ENCODE peak calls at places on chromosomes 16 and 17, in four cellular contexts. U is tibial artery, W is Caco-2, Y is breast epithelium. Q is an unnamed sample.

GRCh38 chr17:81438024-81438664 is 42.9 kb downstream of the BAHCC1 start:
- DNase-seq in U (no peak), Y (no peak), W (no peak), Q (no peak)

GRCh38 chr17:42554250-42555121 is 1.8 kb downstream of the HSD17B1 start:
- DNase-seq in U (peak), W (peak), Y (peak), Q (peak)

GRCh38 chr17:15978606-15979005 is 20.9 kb downstream of the ZSWIM7 start:
- DNase-seq in Y (no peak), U (no peak), W (no peak), Q (no peak)

GRCh38 chr17:5272313-5272712 is 9.8 kb upstream of the RABEP1 start:
- DNase-seq in U (no peak), W (no peak), Y (no peak), Q (no peak)

GRCh38 chr17:75340636-75341035 is 51.4 kb upstream of the SLC25A19 start:
- DNase-seq in W (no peak), Y (no peak), U (no peak), Q (no peak)

GRCh38 chr16:31125844-31126243 is 8.4 kb downstream of the KAT8 start:
- DNase-seq in W (no peak), Y (no peak), U (no peak), Q (no peak)

GRCh38 chr17:8679136-8679535 is 48.6 kb upstream of the MYH10 start:
- DNase-seq in Y (no peak), U (no peak), W (no peak), Q (no peak)

GRCh38 chr17:78995022-78995760 is 14.4 kb downstream of the CANT1 start:
- DNase-seq in U (peak), W (no peak), Y (no peak), Q (no peak)

GRCh38 chr16:56708418-56708817 is 21.5 kb upstream of the NUP93 start:
- DNase-seq in W (no peak), U (no peak), Y (no peak), Q (no peak)

GRCh38 chr16:89473791-89474414 is 16.5 kb downstream of the ANKRD11 start:
- DNase-seq in U (no peak), W (no peak), Y (no peak), Q (no peak)

GRCh38 chr16:88449267-88449561 is 3.9 kb upstream of the ZFPM1 start:
- DNase-seq in Y (no peak), U (no peak), W (no peak), Q (no peak)

GRCh38 chr16:49055824-49056545 is 225.7 kb downstream of the CBLN1 start:
- DNase-seq in U (no peak), W (no peak), Y (no peak), Q (no peak)

GRCh38 chr17:2071421-2072281 is 16.7 kb downstream of the HIC1 start:
- DNase-seq in W (no peak), Y (no peak), U (no peak), Q (no peak)

GRCh38 chr16:69486272-69486671 is 61.9 kb downstream of the CYB5B start:
- DNase-seq in U (no peak), Y (no peak), W (no peak), Q (no peak)

GRCh38 chr17:82647593-82648164 is 565 bp downstream of the WDR45B start:
- DNase-seq in U (peak), Y (peak), W (no peak), Q (no peak)

GRCh38 chr16:56910654-56911539 is 21.0 kb upstream of the HERPUD1 start:
- DNase-seq in W (peak), U (peak), Y (no peak), Q (no peak)

GRCh38 chr17:38572665-38573365 is 32.9 kb downstream of the SRCIN1 start:
- DNase-seq in U (no peak), Y (no peak), W (peak), Q (no peak)

GRCh38 chr17:77728022-77728671 is 230.4 kb upstream of the TNRC6C start:
- DNase-seq in W (no peak), U (peak), Y (peak), Q (peak)

GRCh38 chr17:41486809-41487530 is 2.7 kb downstream of the KRT36 start:
- DNase-seq in W (no peak), Y (no peak), U (no peak), Q (no peak)

GRCh38 chr16:3793161-3793576 is 75.8 kb upstream of the TRAP1 start:
- DNase-seq in W (no peak), Y (no peak), U (peak), Q (peak)

GRCh38 chr17:72342061-72342460 is 221.2 kb downstream of the SOX9 start:
- DNase-seq in Y (no peak), W (no peak), U (no peak), Q (no peak)

GRCh38 chr17:78993241-78993956 is 13.7 kb upstream of the LGALS3BP start:
- DNase-seq in Y (no peak), W (peak), U (peak), Q (no peak)

GRCh38 chr17:64441772-64442549 is 7.0 kb upstream of the MILR1 start:
- DNase-seq in Y (no peak), W (no peak), U (peak), Q (no peak)

GRCh38 chr17:9350083-9350482 is 225.5 kb downstream of the STX8 start:
- DNase-seq in U (no peak), Y (no peak), W (no peak), Q (no peak)

GRCh38 chr17:53191878-53192277 is 630.8 kb upstream of the KIF2B start:
- DNase-seq in U (no peak), Y (no peak), W (no peak), Q (no peak)

GRCh38 chr17:36599546-36600250 is 1.7 kb upstream of the MRM1 start:
- DNase-seq in U (no peak), W (no peak), Y (no peak), Q (no peak)

GRCh38 chr16:88536510-88536909 is 33.7 kb upstream of the ZC3H18 start:
- DNase-seq in W (no peak), Y (no peak), U (no peak), Q (no peak)

GRCh38 chr16:1407749-1408148 is 6.8 kb downstream of the UNKL start:
- DNase-seq in W (no peak), U (no peak), Y (no peak), Q (no peak)

GRCh38 chr16:50889276-50889675 is 147.4 kb downstream of the CYLD start:
- DNase-seq in W (no peak), U (no peak), Y (no peak), Q (peak)

GRCh38 chr16:88376835-88377726 is 5.7 kb upstream of the ZNF469 start:
- DNase-seq in Y (no peak), W (no peak), U (no peak), Q (no peak)

GRCh38 chr17:75628425-75628824 is 4.8 kb upstream of the SMIM5 start:
- DNase-seq in U (no peak), Y (no peak), W (no peak), Q (no peak)

GRCh38 chr16:188674-189073 is 8.4 kb downstream of the HBQ1 start:
- DNase-seq in U (no peak), W (no peak), Y (no peak), Q (no peak)

GRCh38 chr17:76567634-76568432 is 17.8 kb downstream of the ST6GALNAC2 start:
- DNase-seq in U (no peak), Y (no peak), W (no peak), Q (no peak)

GRCh38 chr17:57810740-57811632 is 38.9 kb downstream of the MRPS23 start:
- DNase-seq in U (peak), W (no peak), Y (peak), Q (peak)

GRCh38 chr16:56246051-56246817 is 54.9 kb downstream of the GNAO1 start:
- DNase-seq in W (peak), U (no peak), Y (peak), Q (no peak)

GRCh38 chr17:63830278-63830677 is 2.8 kb upstream of the FTSJ3 start:
- DNase-seq in U (no peak), W (peak), Y (no peak), Q (no peak)

GRCh38 chr17:43832168-43832975 is 574 bp downstream of the MPP3 start:
- DNase-seq in W (peak), U (peak), Y (no peak), Q (no peak)

DNA sequence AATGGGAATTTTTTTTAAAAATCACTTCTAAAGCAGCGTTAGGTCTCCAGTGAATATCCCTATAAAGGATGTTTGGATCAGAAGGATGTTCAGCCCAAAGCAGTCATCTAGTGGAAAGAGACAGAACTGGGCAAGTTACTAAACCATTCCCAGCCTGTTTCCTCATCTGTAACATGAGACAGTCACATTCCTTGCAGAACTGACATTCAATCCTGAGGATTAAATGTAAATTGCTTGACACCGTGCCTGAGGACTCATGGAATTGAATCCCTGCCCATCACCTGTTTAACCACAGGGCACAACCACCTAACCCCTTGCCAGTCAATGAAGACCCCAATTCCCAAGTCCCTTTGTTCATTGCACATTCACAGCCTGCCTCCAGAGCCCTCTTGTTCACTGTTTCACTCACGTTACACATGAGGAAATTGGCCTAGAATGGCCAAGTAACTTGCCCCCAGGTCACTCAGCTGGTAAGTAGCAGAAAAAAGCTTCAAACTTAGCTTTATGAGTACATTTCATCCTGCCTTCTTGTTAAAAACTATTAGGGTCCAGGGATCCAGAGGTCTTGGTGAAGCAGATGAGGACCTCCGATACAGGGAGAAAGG is 1.4 kb downstream of the CMTM2 start:
- DNase-seq in Y (no peak), W (no peak), U (peak), Q (no peak)
- TF ChIP-seq CTCF in Y (no peak), W (no peak), U (no peak), Q (peak)

GRCh38 chr17:47846741-47847340 is 4.1 kb downstream of the SP6 start:
- DNase-seq in W (no peak), Y (no peak), U (no peak), Q (no peak)

GRCh38 chr17:47847341-47848197 is 3.4 kb downstream of the SP6 start:
- DNase-seq in W (no peak), U (no peak), Y (no peak), Q (no peak)

GRCh38 chr17:47843391-47843730 is 2.3 kb upstream of the SCRN2 start:
- DNase-seq in U (no peak), Y (no peak), W (no peak), Q (no peak)

GRCh38 chr17:47844230-47844629 is 3.2 kb upstream of the SCRN2 start:
- DNase-seq in W (peak), Y (no peak), U (no peak), Q (no peak)

GRCh38 chr17:47844814-47845453 is 3.9 kb upstream of the SCRN2 start:
- DNase-seq in U (no peak), Y (no peak), W (no peak), Q (no peak)
- TF ChIP-seq CTCF in U (peak), Y (no peak), W (peak), Q (peak)

GRCh38 chr16:11893571-11893970 is 22.2 kb downstream of the GSPT1 start:
- DNase-seq in W (no peak), U (no peak), Y (no peak), Q (no peak)

GRCh38 chr16:11886881-11887280 is 28.9 kb downstream of the GSPT1 start:
- DNase-seq in U (no peak), Y (no peak), W (no peak), Q (no peak)

GRCh38 chr16:11890231-11890630 is 25.5 kb downstream of the GSPT1 start:
- DNase-seq in U (no peak), W (no peak), Y (no peak), Q (no peak)
- TF ChIP-seq CTCF in U (no peak), W (no peak), Y (no peak), Q (no peak)

GRCh38 chr17:223723-224471 is 42.4 kb upstream of the DOC2B start:
- DNase-seq in Y (no peak), U (peak), W (no peak), Q (no peak)
- TF ChIP-seq CTCF in Y (no peak), U (no peak), W (no peak), Q (no peak)

DNA sequence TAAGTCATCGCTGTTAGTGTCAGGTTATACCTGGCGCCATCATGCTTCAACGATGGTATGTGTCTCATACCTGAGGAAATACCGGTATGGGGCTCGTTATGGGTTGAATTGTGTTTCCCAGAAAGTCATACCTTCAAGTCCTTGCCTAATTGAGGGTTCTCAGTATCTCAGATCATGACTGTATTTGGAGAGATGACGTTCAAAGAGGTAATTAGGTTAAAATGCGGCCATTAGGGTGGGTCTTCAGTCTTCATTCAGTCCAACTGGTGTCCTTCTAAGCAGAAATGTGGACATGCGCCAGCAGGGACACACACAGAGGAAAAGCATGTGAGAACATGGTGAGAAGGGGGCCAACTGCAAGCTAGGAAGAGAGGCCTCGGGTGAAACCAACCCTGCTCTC is 37.5 kb upstream of the XYLT1 start:
- DNase-seq in W (no peak), Y (no peak), U (no peak), Q (no peak)
- TF ChIP-seq CTCF in W (no peak), Y (no peak), U (no peak), Q (no peak)

DNA sequence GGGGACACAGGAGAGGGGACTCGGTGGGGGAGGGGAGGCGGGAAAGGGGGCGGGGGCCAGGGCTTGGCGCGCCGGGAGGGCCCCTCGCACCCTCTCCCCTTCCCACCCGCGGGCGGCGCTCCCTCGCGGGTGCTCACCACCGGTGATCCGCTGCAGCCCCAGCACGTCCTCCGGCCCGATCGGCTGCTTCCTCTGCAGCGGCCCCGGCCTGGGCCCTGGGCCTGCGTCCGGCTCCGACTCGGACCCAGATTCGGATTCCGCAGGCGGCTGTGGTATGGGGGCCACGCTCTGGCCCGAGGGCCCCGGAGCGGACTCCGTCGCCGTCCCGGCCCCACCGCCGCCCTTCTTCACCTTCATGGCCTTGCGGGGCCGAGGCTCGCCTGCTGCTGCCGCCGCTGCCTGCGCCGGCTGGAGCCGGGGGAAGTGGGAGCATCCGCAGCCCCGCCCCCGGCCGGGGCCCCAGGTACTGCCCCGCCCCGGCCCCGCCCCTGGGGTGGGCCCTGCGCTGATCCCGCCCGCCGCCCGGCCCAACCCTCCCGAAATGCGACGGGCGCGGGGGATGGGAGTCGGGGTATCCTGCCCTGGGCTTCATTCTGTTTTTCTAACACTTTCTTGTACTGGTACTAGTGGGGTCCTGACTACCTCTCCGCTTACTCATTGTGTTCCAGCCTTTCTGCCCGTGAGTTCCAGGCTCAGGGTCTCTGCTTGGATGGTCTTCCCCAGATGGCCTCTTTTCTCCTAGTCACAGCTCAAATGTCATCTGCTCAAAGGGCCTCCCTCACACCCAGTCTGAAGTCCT is at the start of gene UNC119:
- DNase-seq in Y (peak), W (peak), U (peak), Q (peak)
- TF ChIP-seq CTCF in Y (no peak), W (no peak), U (no peak), Q (no peak)